ENCODE peak calls at places on chromosomes 7 and 10, in four cellular contexts. E is tibial artery, D is MM.1S, H is heart left ventricle. L is an unnamed sample.

GRCh38 chr10:62008943-62009342 is 107.4 kb downstream of the ARID5B start:
- DNase-seq in E (no peak), D (no peak), H (no peak), L (no peak)

GRCh38 chr10:30228638-30229037 is 120.4 kb downstream of the MTPAP start:
- DNase-seq in E (peak; percentile 29), D (no peak), H (no peak), L (no peak)

GRCh38 chr10:91194497-91195179 is 25.8 kb upstream of the PCGF5 start:
- DNase-seq in E (no peak), D (no peak), H (no peak), L (no peak)

GRCh38 chr10:93413252-93413689 is 68.9 kb downstream of the MYOF start:
- DNase-seq in E (no peak), D (no peak), H (no peak), L (no peak)

GRCh38 chr7:102457352-102457924 is 7.2 kb downstream of the ALKBH4 start:
- DNase-seq in E (no peak), D (no peak), H (no peak), L (no peak)

GRCh38 chr10:102648889-102649752 is 4.8 kb downstream of the TRIM8 start:
- DNase-seq in E (no peak), D (peak; percentile 4), H (peak; percentile 59), L (peak; percentile 51)

GRCh38 chr10:132114953-132115520 is 49.3 kb downstream of the JAKMIP3 start:
- DNase-seq in E (peak; percentile 4), D (no peak), H (peak; percentile 14), L (no peak)

GRCh38 chr10:58781873-58782488 is 269.3 kb downstream of the BICC1 start:
- DNase-seq in E (no peak), D (peak; percentile 62), H (no peak), L (no peak)

GRCh38 chr7:103593691-103594090 is 147.7 kb upstream of the SLC26A5 start:
- DNase-seq in E (no peak), D (no peak), H (no peak), L (no peak)

GRCh38 chr7:102992820-102993531 is 80.2 kb downstream of the LRRC17 start:
- DNase-seq in E (no peak), D (no peak), H (no peak), L (no peak)

GRCh38 chr10:130757821-130758489 is 553.6 kb downstream of the TCERG1L start:
- DNase-seq in E (no peak), D (no peak), H (no peak), L (no peak)

GRCh38 chr10:130756651-130757050 is 554.9 kb downstream of the TCERG1L start:
- DNase-seq in E (no peak), D (no peak), H (no peak), L (no peak)

GRCh38 chr10:130758529-130758928 is 553.0 kb downstream of the TCERG1L start:
- DNase-seq in E (no peak), D (no peak), H (no peak), L (no peak)

GRCh38 chr10:130761032-130761575 is 550.4 kb downstream of the TCERG1L start:
- DNase-seq in E (no peak), D (no peak), H (no peak), L (no peak)

GRCh38 chr10:130757271-130757670 is 554.2 kb downstream of the TCERG1L start:
- DNase-seq in E (no peak), D (no peak), H (no peak), L (no peak)
- H3K9me3 ChIP-seq in E (no peaks in the 10 kb centered on the region), D (no peaks in the 10 kb centered on the region), H (no peaks in the 10 kb centered on the region), L (no peaks in the 10 kb centered on the region)

DNA sequence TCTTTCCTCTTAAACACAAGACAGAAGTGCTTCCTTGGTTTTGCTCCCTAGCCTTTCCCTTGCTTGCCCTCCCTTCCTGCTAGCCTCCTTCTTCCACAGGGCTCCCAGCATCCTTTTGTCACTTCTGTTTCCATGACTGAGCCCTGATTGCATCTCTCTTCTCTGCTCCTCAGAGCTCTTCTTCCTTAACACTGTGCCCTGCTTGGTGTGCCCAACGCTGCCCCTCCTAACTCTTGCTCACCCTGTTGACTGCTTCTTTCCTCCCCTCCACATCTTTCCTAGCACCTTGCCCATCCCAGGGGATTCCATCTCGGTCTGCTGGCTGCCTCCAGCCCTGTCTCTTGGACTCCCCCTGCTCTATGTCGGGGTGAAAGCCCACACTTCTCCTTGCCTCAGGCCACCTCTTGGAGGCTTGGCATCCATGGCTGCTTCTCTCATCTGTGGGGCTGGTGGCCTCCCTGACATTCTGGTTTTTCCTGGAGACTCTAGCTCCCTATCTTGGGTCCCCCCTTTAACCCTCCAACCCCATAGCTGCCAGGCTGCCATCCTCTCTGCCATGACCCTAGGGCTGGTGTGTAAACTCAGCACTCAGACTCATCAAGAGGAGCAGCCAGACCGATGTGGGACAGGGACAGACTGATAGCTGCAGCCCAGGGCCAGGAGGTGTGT is 5.8 kb downstream of the IGFBP1 start:
- DNase-seq in E (no peak), D (no peak), H (no peak), L (no peak)
- H3K4me3 ChIP-seq in E (no peak overlapping the region), D (no peak overlapping the region), H (no peak overlapping the region), L (no peak overlapping the region)

DNA sequence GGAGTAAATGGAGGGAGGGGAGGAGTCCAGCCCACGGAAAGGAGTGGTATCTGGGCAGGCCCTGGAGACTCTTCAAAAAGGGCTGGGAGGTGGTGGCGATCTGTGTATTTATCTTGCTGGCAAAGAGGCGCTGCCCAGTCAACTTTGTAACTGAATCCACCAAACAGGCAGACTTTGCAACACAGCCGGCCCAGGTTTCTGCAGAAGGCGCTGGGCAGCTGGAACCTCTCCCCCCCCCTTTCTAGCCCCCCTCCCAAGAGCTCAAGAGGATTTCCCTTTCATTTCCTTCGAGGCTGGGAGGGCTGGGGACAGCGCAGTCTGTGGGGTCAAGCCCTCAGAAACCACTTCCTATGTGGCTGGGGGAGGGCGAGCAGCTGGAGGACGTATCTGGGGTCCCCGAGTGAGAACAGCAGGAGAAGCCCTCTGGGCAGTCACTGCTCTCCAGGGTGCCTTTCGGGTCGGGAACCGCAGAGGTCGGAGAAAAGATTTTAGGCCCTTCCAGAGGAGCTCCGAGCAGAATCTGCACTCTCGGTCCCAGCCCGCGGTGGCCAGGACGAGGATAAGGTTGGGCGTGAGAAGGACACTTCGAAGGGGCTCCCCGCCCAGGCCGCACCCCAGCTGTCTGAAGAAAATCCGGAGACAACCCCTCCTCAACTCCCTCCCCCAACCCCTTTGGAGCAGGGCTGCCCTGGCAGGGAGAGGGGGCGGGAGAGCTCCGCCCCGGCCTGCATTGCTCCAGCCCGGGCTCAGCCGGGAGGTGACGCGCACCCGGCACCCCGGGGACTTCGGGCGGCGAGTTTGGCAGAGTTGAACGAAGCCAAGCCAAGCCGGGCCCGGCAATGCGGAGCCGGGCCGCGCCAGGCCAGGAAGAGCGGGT is 943 bp downstream of the ZCCHC24 start:
- DNase-seq in E (peak; percentile 77), D (peak; percentile 56), H (peak; percentile 87), L (peak; percentile 36)
- H3K4me1 ChIP-seq in E (peaks cover 51% of the 10 kb centered on the region), D (peaks cover 4% of the 10 kb centered on the region), H (peaks cover 19% of the 10 kb centered on the region), L (peaks cover 20% of the 10 kb centered on the region)

GRCh38 chr10:51082857-51083256 is 8.6 kb downstream of the PRKG1 start:
- DNase-seq in E (no peak), D (no peak), H (no peak), L (no peak)
- H3K9me3 ChIP-seq in E (no peaks in the 10 kb centered on the region), D (no peaks in the 10 kb centered on the region), H (no peaks in the 10 kb centered on the region), L (no peaks in the 10 kb centered on the region)

GRCh38 chr7:141045126-141045841 is 28.6 kb upstream of the TMEM178B start:
- DNase-seq in E (no peak), D (no peak), H (no peak), L (no peak)
- H3K4me3 ChIP-seq in E (no peak overlapping the region), D (no peak overlapping the region), H (no peak overlapping the region), L (no peak overlapping the region)

DNA sequence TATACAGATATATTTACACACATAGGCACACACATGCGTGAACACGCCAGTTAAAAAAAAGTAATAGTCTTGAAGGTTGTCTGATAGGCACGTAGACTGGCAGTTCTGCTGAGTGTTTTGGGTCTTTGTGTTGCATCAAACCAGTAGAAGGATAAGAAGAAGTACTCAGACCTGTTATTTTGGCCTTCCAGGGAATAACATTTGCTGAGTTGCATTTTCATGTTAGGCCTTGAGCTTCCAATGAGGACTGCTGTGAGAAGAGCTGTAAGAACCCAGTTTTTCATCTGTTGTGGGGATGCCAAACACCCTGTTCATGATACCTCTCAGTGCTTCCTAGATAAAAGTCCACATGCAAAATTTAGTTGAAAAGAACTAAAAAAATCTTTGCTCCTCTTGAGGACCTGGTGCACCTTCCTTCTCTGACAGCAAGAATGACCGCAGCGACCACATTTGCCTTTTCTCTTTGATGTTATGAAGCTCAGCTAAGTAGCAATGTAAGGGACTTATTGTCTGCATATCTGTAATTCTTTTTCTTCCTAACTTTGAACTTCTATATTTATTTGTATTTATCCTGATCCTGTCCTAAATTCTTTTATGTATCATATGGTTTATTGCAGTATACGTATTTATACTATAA is 27.2 kb downstream of the HIPK2 start:
- DNase-seq in E (no peak), D (no peak), H (no peak), L (no peak)
- H3K4me1 ChIP-seq in E (peaks cover 89% of the 10 kb centered on the region), D (no peaks in the 10 kb centered on the region), H (peaks cover 53% of the 10 kb centered on the region), L (peaks cover 17% of the 10 kb centered on the region)